ENCODE peak calls at places on chromosomes 6 and 20, in nine cellular contexts. One of them, this sample, is unnamed.

GRCh38 chr6:138226701-138227315 is 8.5 kb upstream of the PBOV1 start:
- DNase-seq in thoracic aorta: no peak
- DNase-seq in ureter: no peak
- DNase-seq in GM12865: no peak
- DNase-seq in activated T-cell treated with anti-CD3 and anti-CD28 coated beads, Interleukin-2, amount 50 U/mL, for 1 hour: no peak
- DNase-seq in SK-N-DZ: peak; percentile 29
- DNase-seq in keratinocyte: no peak
- DNase-seq in non-pigmented ciliary epithelial cell: no peak
- DNase-seq in neuronal stem cell: no peak
- DNase-seq in this sample: no peak

GRCh38 chr6:47478233-47479155 is 905 bp downstream of the CD2AP start:
- DNase-seq in thoracic aorta: no peak
- DNase-seq in ureter: peak; percentile 64
- DNase-seq in GM12865: peak; percentile 25
- DNase-seq in activated T-cell treated with anti-CD3 and anti-CD28 coated beads, Interleukin-2, amount 50 U/mL, for 1 hour: no peak
- DNase-seq in SK-N-DZ: no peak
- DNase-seq in keratinocyte: no peak
- DNase-seq in non-pigmented ciliary epithelial cell: no peak
- DNase-seq in neuronal stem cell: no peak
- DNase-seq in this sample: no peak

GRCh38 chr6:130033999-130034814 is 15.8 kb downstream of the L3MBTL3 start:
- DNase-seq in thoracic aorta: no peak
- DNase-seq in ureter: no peak
- DNase-seq in GM12865: no peak
- DNase-seq in activated T-cell treated with anti-CD3 and anti-CD28 coated beads, Interleukin-2, amount 50 U/mL, for 1 hour: no peak
- DNase-seq in SK-N-DZ: no peak
- DNase-seq in keratinocyte: no peak
- DNase-seq in non-pigmented ciliary epithelial cell: peak; percentile 43
- DNase-seq in neuronal stem cell: no peak
- DNase-seq in this sample: no peak

GRCh38 chr6:87277123-87277522 is 45.3 kb upstream of the SMIM8 start:
- DNase-seq in thoracic aorta: no peak
- DNase-seq in ureter: no peak
- DNase-seq in GM12865: peak; percentile 31
- DNase-seq in activated T-cell treated with anti-CD3 and anti-CD28 coated beads, Interleukin-2, amount 50 U/mL, for 1 hour: no peak
- DNase-seq in SK-N-DZ: peak; percentile 49
- DNase-seq in keratinocyte: no peak
- DNase-seq in non-pigmented ciliary epithelial cell: no peak
- DNase-seq in neuronal stem cell: no peak
- DNase-seq in this sample: no peak

GRCh38 chr20:48728042-48728837 is 99.6 kb downstream of the PREX1 start:
- DNase-seq in thoracic aorta: no peak
- DNase-seq in ureter: no peak
- DNase-seq in GM12865: no peak
- DNase-seq in activated T-cell treated with anti-CD3 and anti-CD28 coated beads, Interleukin-2, amount 50 U/mL, for 1 hour: no peak
- DNase-seq in SK-N-DZ: no peak
- DNase-seq in keratinocyte: no peak
- DNase-seq in non-pigmented ciliary epithelial cell: no peak
- DNase-seq in neuronal stem cell: no peak
- DNase-seq in this sample: no peak

GRCh38 chr20:63361507-63362425 is 617 bp upstream of the CHRNA4 start:
- DNase-seq in thoracic aorta: no peak
- DNase-seq in ureter: no peak
- DNase-seq in GM12865: no peak
- DNase-seq in activated T-cell treated with anti-CD3 and anti-CD28 coated beads, Interleukin-2, amount 50 U/mL, for 1 hour: no peak
- DNase-seq in SK-N-DZ: no peak
- DNase-seq in keratinocyte: no peak
- DNase-seq in non-pigmented ciliary epithelial cell: no peak
- DNase-seq in neuronal stem cell: no peak
- DNase-seq in this sample: no peak

GRCh38 chr20:35135867-35136586 is 11.1 kb downstream of the EDEM2 start:
- DNase-seq in thoracic aorta: peak; percentile 20
- DNase-seq in ureter: no peak
- DNase-seq in GM12865: no peak
- DNase-seq in activated T-cell treated with anti-CD3 and anti-CD28 coated beads, Interleukin-2, amount 50 U/mL, for 1 hour: no peak
- DNase-seq in SK-N-DZ: no peak
- DNase-seq in keratinocyte: no peak
- DNase-seq in non-pigmented ciliary epithelial cell: no peak
- DNase-seq in neuronal stem cell: no peak
- DNase-seq in this sample: no peak

GRCh38 chr6:75374913-75375530 is 90.4 kb upstream of the TMEM30A start:
- DNase-seq in thoracic aorta: no peak
- DNase-seq in ureter: no peak
- DNase-seq in GM12865: no peak
- DNase-seq in activated T-cell treated with anti-CD3 and anti-CD28 coated beads, Interleukin-2, amount 50 U/mL, for 1 hour: no peak
- DNase-seq in SK-N-DZ: no peak
- DNase-seq in keratinocyte: no peak
- DNase-seq in non-pigmented ciliary epithelial cell: no peak
- DNase-seq in neuronal stem cell: peak; percentile 51
- DNase-seq in this sample: no peak

GRCh38 chr6:30763618-30764489 is 19.5 kb upstream of the IER3 start:
- DNase-seq in thoracic aorta: no peak
- DNase-seq in ureter: no peak
- DNase-seq in GM12865: peak; percentile 65
- DNase-seq in activated T-cell treated with anti-CD3 and anti-CD28 coated beads, Interleukin-2, amount 50 U/mL, for 1 hour: no peak
- DNase-seq in SK-N-DZ: no peak
- DNase-seq in keratinocyte: no peak
- DNase-seq in non-pigmented ciliary epithelial cell: no peak
- DNase-seq in neuronal stem cell: no peak
- DNase-seq in this sample: no peak